ENCODE peak calls at places on chromosomes 4 and X, in five cellular contexts. O is neuronal stem cell, E is H9, H is H1, X is mesendoderm. B is an unnamed sample.

GRCh38 chr4:69759189-69759604 is 1.2 kb downstream of the SULT1B1 start:
- DNase-seq in O (no peak), X (no peak), H (no peak), E (no peak), B (no peak)

GRCh38 chrX:91434351-91435168 is at the start of gene PABPC5:
- DNase-seq in O (peak; percentile 53), H (peak; percentile 79), X (peak; percentile 83), E (peak; percentile 95), B (peak; percentile 82)

GRCh38 chr4:67933755-67934154 is 29.5 kb downstream of the TMPRSS11A start:
- DNase-seq in E (no peak), O (no peak), X (no peak), H (no peak), B (no peak)

GRCh38 chr4:80182237-80182866 is 15.0 kb upstream of the PRDM8 start:
- DNase-seq in O (no peak), H (no peak), X (peak; percentile 40), E (no peak), B (no peak)

GRCh38 chr4:102608190-102608589 is 107.0 kb downstream of the NFKB1 start:
- DNase-seq in E (no peak), H (no peak), O (no peak), X (no peak), B (peak; percentile 54)

GRCh38 chrX:112865464-112866025 is 24.9 kb upstream of the AMOT start:
- DNase-seq in E (no peak), O (no peak), X (no peak), H (no peak), B (no peak)

GRCh38 chrX:120334603-120335002 is 23.3 kb upstream of the TMEM255A start:
- DNase-seq in O (no peak), H (no peak), E (no peak), X (peak; percentile 61), B (no peak)

GRCh38 chrX:137746289-137746688 is 180.4 kb downstream of the ZIC3 start:
- DNase-seq in H (no peak), E (no peak), O (no peak), X (peak; percentile 61), B (no peak)

GRCh38 chrX:118550792-118551191 is 55.2 kb downstream of the DOCK11 start:
- DNase-seq in H (no peak), X (no peak), O (no peak), E (no peak), B (peak; percentile 28)

GRCh38 chr4:4641661-4642180 is 99.9 kb upstream of the STX18 start:
- DNase-seq in E (peak; percentile 58), O (no peak), H (peak; percentile 58), X (peak; percentile 72), B (no peak)
- H3K4ac ChIP-seq in E (no peak overlapping the region), O (no peak overlapping the region), H (no peak overlapping the region), X (no peak overlapping the region), B (no peak overlapping the region)

GRCh38 chr4:779555-779954 is 46.4 kb downstream of the CPLX1 start:
- DNase-seq in E (no peak), H (no peak), O (no peak), X (no peak), B (no peak)

GRCh38 chr4:777520-778262 is 48.2 kb downstream of the CPLX1 start:
- DNase-seq in X (no peak), E (no peak), H (no peak), O (no peak), B (no peak)

GRCh38 chr4:780730-781492 is 45.0 kb downstream of the CPLX1 start:
- DNase-seq in X (no peak), H (no peak), O (no peak), E (no peak), B (peak; percentile 10)

GRCh38 chr4:773214-773613 is 52.7 kb downstream of the CPLX1 start:
- DNase-seq in E (no peak), H (no peak), O (no peak), X (no peak), B (no peak)

DNA sequence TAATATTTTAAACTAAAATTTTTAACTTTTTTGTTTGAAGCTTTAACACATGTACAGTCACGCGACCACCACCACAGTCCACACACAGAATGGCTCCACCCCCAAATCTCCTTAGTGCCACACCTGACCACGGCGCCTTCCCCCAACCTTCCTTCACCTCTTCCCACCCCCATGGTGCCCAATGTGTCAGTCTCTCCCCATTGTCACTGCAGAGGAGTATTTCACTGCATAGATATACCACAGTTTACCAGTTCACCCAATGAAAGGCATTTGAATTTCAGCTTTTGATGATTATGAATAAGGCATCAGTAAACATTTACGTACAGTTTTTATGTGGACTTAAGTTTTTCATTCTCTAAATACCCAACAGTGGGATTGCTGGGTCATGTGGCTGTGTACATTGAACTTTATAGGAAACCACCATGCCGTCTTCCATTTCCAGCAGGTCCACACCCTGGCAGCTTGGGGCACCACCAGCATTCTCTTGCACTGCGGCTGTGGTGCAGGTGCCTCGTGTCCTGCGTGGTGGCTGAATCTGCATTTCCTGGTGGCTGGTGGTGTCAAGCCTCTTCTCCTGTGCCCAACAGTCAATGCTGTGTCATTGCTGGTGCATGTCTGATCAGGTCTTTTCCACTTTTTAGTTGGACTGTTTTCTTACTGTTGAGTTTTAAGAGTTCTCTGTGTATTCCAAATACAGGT is 49.0 kb downstream of the CPLX1 start:
- DNase-seq in E (no peak), O (no peak), X (no peak), H (no peak), B (no peak)
- H3K4ac ChIP-seq in E (no peak overlapping the region), O (no peak overlapping the region), X (no peak overlapping the region), H (no peak overlapping the region), B (no peak overlapping the region)

DNA sequence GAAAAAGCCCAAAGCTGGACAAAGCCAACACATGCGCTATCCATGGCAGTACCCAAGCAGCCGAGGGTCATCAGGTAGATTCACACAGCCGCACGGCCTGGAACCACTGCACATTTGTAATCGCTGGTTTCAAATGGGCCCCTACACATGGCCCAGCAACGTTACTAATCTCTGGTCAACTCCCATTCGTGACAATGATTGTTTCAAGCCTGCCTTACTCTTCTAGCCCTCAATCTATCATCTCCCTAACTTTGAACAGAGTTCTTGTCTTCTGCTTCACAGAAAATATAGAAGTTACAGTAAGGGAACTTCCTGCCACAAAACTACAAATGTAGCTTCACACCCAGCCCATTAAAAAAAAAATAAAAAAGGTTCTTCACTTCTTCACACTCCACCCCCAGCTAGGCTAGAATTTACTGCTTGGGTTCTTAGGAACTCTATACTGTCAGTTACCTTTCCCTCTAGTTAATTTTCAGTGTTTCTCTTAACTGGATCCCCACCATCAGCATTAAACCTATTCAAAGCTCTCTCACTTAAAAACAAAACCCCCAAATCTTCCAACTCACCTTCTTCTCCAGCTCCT is 24.2 kb downstream of the CASP3 start:
- DNase-seq in X (no peak), E (no peak), H (no peak), O (no peak), B (no peak)
- H3K4ac ChIP-seq in X (no peak overlapping the region), E (no peak overlapping the region), H (no peak overlapping the region), O (no peak overlapping the region), B (no peak overlapping the region)

DNA sequence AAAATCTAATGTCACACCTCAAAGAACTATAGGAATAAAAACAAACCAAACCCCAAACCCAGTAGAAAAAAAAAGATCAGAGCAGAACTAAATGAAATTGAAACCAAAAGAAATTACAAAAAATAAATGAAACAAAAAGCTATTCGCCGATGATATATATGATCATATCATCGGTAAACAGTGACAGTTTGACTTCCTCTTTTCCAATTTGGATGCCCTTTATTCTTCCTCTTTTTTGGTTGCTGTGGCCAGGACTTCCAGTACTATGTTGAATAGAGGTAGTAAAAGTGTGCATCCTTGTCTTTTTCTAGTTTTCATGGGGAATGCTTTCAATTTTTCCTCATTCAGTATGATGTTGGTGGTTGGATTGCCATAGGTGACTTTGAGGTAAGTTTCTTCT is 215.3 kb upstream of the AR start:
- DNase-seq in O (no peak), H (no peak), E (no peak), X (no peak), B (no peak)
- H3K4ac ChIP-seq in O (no peak overlapping the region), H (no peak overlapping the region), E (no peak overlapping the region), X (no peak overlapping the region), B (no peak overlapping the region)

GRCh38 chr4:39524420-39524957 is 2.8 kb downstream of the UGDH start:
- DNase-seq in O (no peak), E (no peak), H (no peak), X (no peak), B (no peak)
- H3K4ac ChIP-seq in O (no peak overlapping the region), E (no peak overlapping the region), H (no peak overlapping the region), X (no peak overlapping the region), B (no peak overlapping the region)

GRCh38 chr4:1705732-1706131 is 6.4 kb downstream of the SLBP start:
- DNase-seq in E (no peak), O (no peak), X (no peak), H (no peak), B (no peak)
- H3K4ac ChIP-seq in E (no peak overlapping the region), O (no peak overlapping the region), X (no peak overlapping the region), H (no peak overlapping the region), B (no peak overlapping the region)

DNA sequence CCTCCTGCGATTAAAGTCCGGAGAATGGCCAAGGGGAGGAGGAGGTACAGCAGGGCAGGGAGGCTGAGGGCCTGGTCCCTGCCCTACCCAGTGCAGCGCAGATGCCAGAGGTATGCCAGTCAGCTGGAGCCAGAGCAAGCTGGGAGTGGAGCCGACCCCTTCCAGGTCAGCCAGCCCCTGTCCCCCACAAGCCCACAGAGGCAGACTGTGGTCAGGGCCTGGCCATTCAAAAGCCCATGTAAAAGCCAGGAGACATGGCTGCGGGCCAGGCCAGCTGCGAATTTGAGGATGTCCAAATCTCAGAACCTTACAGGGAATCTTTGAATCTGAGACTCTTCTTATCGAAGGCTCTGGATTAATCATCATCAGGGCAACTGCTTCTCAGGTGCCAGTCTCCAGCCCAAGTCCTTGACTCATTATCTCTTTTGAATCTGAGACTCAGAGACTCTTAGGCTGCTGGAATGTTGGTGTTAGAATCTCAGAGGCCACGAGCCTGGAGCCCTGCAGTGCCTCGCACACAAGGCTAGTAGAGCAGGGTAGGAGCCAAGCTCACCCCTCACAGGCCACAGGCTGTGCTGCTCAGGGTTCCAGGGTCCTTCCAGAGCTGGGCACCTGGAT is 572 bp downstream of the IQSEC2 start:
- DNase-seq in O (no peak), E (no peak), X (peak; percentile 70), H (no peak), B (peak; percentile 35)
- H3K4ac ChIP-seq in O (no peak overlapping the region), E (no peak overlapping the region), X (peak overlapping the region; percentile 93), H (no peak overlapping the region), B (peak overlapping the region; percentile 70)

B was measured in IMR-90.